ENCODE peak calls at places on chromosome 13, in nine cellular contexts. One of them, this sample, is unnamed.

GRCh38 chr13:74073231-74073630 is 61.0 kb downstream of the KLF12 start:
- DNase-seq in skeletal muscle cell: no peak
- DNase-seq in stimulated activated CD4-positive, alpha-beta T cell treated with anti-CD3 and anti-CD28 coated beads, Interleukin-1b, Interleukin-23, amount 100 ng/mL, for 24 hours: no peak
- DNase-seq in C1 segment of cervical spinal cord: no peak
- DNase-seq in NCI-H345: no peak
- DNase-seq in osteocyte: no peak
- DNase-seq in sigmoid colon: no peak
- DNase-seq in stimulated activated naive B cell treated with anti-CD40 and anti-IgM and Interleukin-4, amounts not matched to agents 10 μg/mL and 1 μg/mL and 100 μg/mL, for 72 hours: no peak
- DNase-seq in SW 1271: no peak
- DNase-seq in this sample: no peak

GRCh38 chr13:25276748-25277147 is 10.5 kb downstream of the MTMR6 start:
- DNase-seq in C1 segment of cervical spinal cord: no peak
- DNase-seq in stimulated activated CD4-positive, alpha-beta T cell treated with anti-CD3 and anti-CD28 coated beads, Interleukin-1b, Interleukin-23, amount 100 ng/mL, for 24 hours: no peak
- DNase-seq in osteocyte: no peak
- DNase-seq in NCI-H345: no peak
- DNase-seq in SW 1271: no peak
- DNase-seq in sigmoid colon: no peak
- DNase-seq in stimulated activated naive B cell treated with anti-CD40 and anti-IgM and Interleukin-4, amounts not matched to agents 10 μg/mL and 1 μg/mL and 100 μg/mL, for 72 hours: no peak
- DNase-seq in skeletal muscle cell: no peak
- DNase-seq in this sample: no peak

GRCh38 chr13:26919311-26919710 is 158.7 kb upstream of the GPR12 start:
- DNase-seq in skeletal muscle cell: no peak
- DNase-seq in sigmoid colon: no peak
- DNase-seq in stimulated activated CD4-positive, alpha-beta T cell treated with anti-CD3 and anti-CD28 coated beads, Interleukin-1b, Interleukin-23, amount 100 ng/mL, for 24 hours: no peak
- DNase-seq in C1 segment of cervical spinal cord: no peak
- DNase-seq in osteocyte: no peak
- DNase-seq in NCI-H345: no peak
- DNase-seq in SW 1271: no peak
- DNase-seq in stimulated activated naive B cell treated with anti-CD40 and anti-IgM and Interleukin-4, amounts not matched to agents 10 μg/mL and 1 μg/mL and 100 μg/mL, for 72 hours: no peak
- DNase-seq in this sample: no peak

GRCh38 chr13:112619730-112620639 is 32.0 kb upstream of the TUBGCP3 start:
- DNase-seq in osteocyte: peak
- DNase-seq in NCI-H345: peak
- DNase-seq in sigmoid colon: no peak
- DNase-seq in skeletal muscle cell: no peak
- DNase-seq in stimulated activated naive B cell treated with anti-CD40 and anti-IgM and Interleukin-4, amounts not matched to agents 10 μg/mL and 1 μg/mL and 100 μg/mL, for 72 hours: peak
- DNase-seq in C1 segment of cervical spinal cord: peak
- DNase-seq in SW 1271: no peak
- DNase-seq in stimulated activated CD4-positive, alpha-beta T cell treated with anti-CD3 and anti-CD28 coated beads, Interleukin-1b, Interleukin-23, amount 100 ng/mL, for 24 hours: no peak
- DNase-seq in this sample: no peak

GRCh38 chr13:31046711-31047279 is 114.3 kb downstream of the TEX26 start:
- DNase-seq in sigmoid colon: peak
- DNase-seq in SW 1271: no peak
- DNase-seq in C1 segment of cervical spinal cord: peak
- DNase-seq in osteocyte: no peak
- DNase-seq in skeletal muscle cell: peak
- DNase-seq in NCI-H345: peak
- DNase-seq in stimulated activated naive B cell treated with anti-CD40 and anti-IgM and Interleukin-4, amounts not matched to agents 10 μg/mL and 1 μg/mL and 100 μg/mL, for 72 hours: no peak
- DNase-seq in stimulated activated CD4-positive, alpha-beta T cell treated with anti-CD3 and anti-CD28 coated beads, Interleukin-1b, Interleukin-23, amount 100 ng/mL, for 24 hours: no peak
- DNase-seq in this sample: no peak

GRCh38 chr13:110444226-110444653 is 117.3 kb downstream of the RAB20 start:
- DNase-seq in sigmoid colon: peak
- DNase-seq in C1 segment of cervical spinal cord: no peak
- DNase-seq in SW 1271: no peak
- DNase-seq in osteocyte: no peak
- DNase-seq in stimulated activated naive B cell treated with anti-CD40 and anti-IgM and Interleukin-4, amounts not matched to agents 10 μg/mL and 1 μg/mL and 100 μg/mL, for 72 hours: no peak
- DNase-seq in NCI-H345: no peak
- DNase-seq in skeletal muscle cell: no peak
- DNase-seq in stimulated activated CD4-positive, alpha-beta T cell treated with anti-CD3 and anti-CD28 coated beads, Interleukin-1b, Interleukin-23, amount 100 ng/mL, for 24 hours: no peak
- DNase-seq in this sample: no peak

GRCh38 chr13:35700661-35701060 is 224.2 kb upstream of the MAB21L1 start:
- DNase-seq in sigmoid colon: no peak
- DNase-seq in skeletal muscle cell: no peak
- DNase-seq in NCI-H345: no peak
- DNase-seq in C1 segment of cervical spinal cord: no peak
- DNase-seq in osteocyte: no peak
- DNase-seq in stimulated activated naive B cell treated with anti-CD40 and anti-IgM and Interleukin-4, amounts not matched to agents 10 μg/mL and 1 μg/mL and 100 μg/mL, for 72 hours: no peak
- DNase-seq in stimulated activated CD4-positive, alpha-beta T cell treated with anti-CD3 and anti-CD28 coated beads, Interleukin-1b, Interleukin-23, amount 100 ng/mL, for 24 hours: no peak
- DNase-seq in SW 1271: no peak
- DNase-seq in this sample: no peak

GRCh38 chr13:36555151-36555986 is 118.5 kb upstream of the SERTM1 start:
- DNase-seq in C1 segment of cervical spinal cord: no peak
- DNase-seq in stimulated activated naive B cell treated with anti-CD40 and anti-IgM and Interleukin-4, amounts not matched to agents 10 μg/mL and 1 μg/mL and 100 μg/mL, for 72 hours: peak
- DNase-seq in NCI-H345: no peak
- DNase-seq in skeletal muscle cell: no peak
- DNase-seq in sigmoid colon: no peak
- DNase-seq in osteocyte: no peak
- DNase-seq in SW 1271: no peak
- DNase-seq in stimulated activated CD4-positive, alpha-beta T cell treated with anti-CD3 and anti-CD28 coated beads, Interleukin-1b, Interleukin-23, amount 100 ng/mL, for 24 hours: no peak
- DNase-seq in this sample: no peak

GRCh38 chr13:100244431-100244830 is 155.5 kb downstream of the PCCA start:
- DNase-seq in C1 segment of cervical spinal cord: no peak
- DNase-seq in stimulated activated CD4-positive, alpha-beta T cell treated with anti-CD3 and anti-CD28 coated beads, Interleukin-1b, Interleukin-23, amount 100 ng/mL, for 24 hours: no peak
- DNase-seq in skeletal muscle cell: no peak
- DNase-seq in NCI-H345: no peak
- DNase-seq in sigmoid colon: no peak
- DNase-seq in stimulated activated naive B cell treated with anti-CD40 and anti-IgM and Interleukin-4, amounts not matched to agents 10 μg/mL and 1 μg/mL and 100 μg/mL, for 72 hours: no peak
- DNase-seq in SW 1271: no peak
- DNase-seq in osteocyte: no peak
- DNase-seq in this sample: no peak

GRCh38 chr13:102333320-102334181 is 68.3 kb downstream of the FGF14 start:
- DNase-seq in osteocyte: no peak
- DNase-seq in NCI-H345: peak
- DNase-seq in C1 segment of cervical spinal cord: no peak
- DNase-seq in sigmoid colon: no peak
- DNase-seq in skeletal muscle cell: peak
- DNase-seq in stimulated activated CD4-positive, alpha-beta T cell treated with anti-CD3 and anti-CD28 coated beads, Interleukin-1b, Interleukin-23, amount 100 ng/mL, for 24 hours: no peak
- DNase-seq in SW 1271: no peak
- DNase-seq in stimulated activated naive B cell treated with anti-CD40 and anti-IgM and Interleukin-4, amounts not matched to agents 10 μg/mL and 1 μg/mL and 100 μg/mL, for 72 hours: no peak
- DNase-seq in this sample: no peak

GRCh38 chr13:61192826-61193225 is 222.8 kb downstream of the PCDH20 start:
- DNase-seq in NCI-H345: no peak
- DNase-seq in C1 segment of cervical spinal cord: no peak
- DNase-seq in SW 1271: no peak
- DNase-seq in stimulated activated CD4-positive, alpha-beta T cell treated with anti-CD3 and anti-CD28 coated beads, Interleukin-1b, Interleukin-23, amount 100 ng/mL, for 24 hours: no peak
- DNase-seq in stimulated activated naive B cell treated with anti-CD40 and anti-IgM and Interleukin-4, amounts not matched to agents 10 μg/mL and 1 μg/mL and 100 μg/mL, for 72 hours: no peak
- DNase-seq in osteocyte: no peak
- DNase-seq in sigmoid colon: no peak
- DNase-seq in skeletal muscle cell: no peak
- DNase-seq in this sample: no peak

GRCh38 chr13:113648218-113648615 is 9.8 kb downstream of the ATP4B start:
- DNase-seq in sigmoid colon: peak
- DNase-seq in skeletal muscle cell: no peak
- DNase-seq in SW 1271: no peak
- DNase-seq in stimulated activated naive B cell treated with anti-CD40 and anti-IgM and Interleukin-4, amounts not matched to agents 10 μg/mL and 1 μg/mL and 100 μg/mL, for 72 hours: no peak
- DNase-seq in osteocyte: no peak
- DNase-seq in stimulated activated CD4-positive, alpha-beta T cell treated with anti-CD3 and anti-CD28 coated beads, Interleukin-1b, Interleukin-23, amount 100 ng/mL, for 24 hours: no peak
- DNase-seq in NCI-H345: peak
- DNase-seq in C1 segment of cervical spinal cord: no peak
- DNase-seq in this sample: no peak

GRCh38 chr13:23987331-23987730 is 90.0 kb upstream of the C1QTNF9B start:
- DNase-seq in NCI-H345: no peak
- DNase-seq in C1 segment of cervical spinal cord: no peak
- DNase-seq in stimulated activated naive B cell treated with anti-CD40 and anti-IgM and Interleukin-4, amounts not matched to agents 10 μg/mL and 1 μg/mL and 100 μg/mL, for 72 hours: no peak
- DNase-seq in sigmoid colon: no peak
- DNase-seq in SW 1271: no peak
- DNase-seq in skeletal muscle cell: no peak
- DNase-seq in osteocyte: no peak
- DNase-seq in stimulated activated CD4-positive, alpha-beta T cell treated with anti-CD3 and anti-CD28 coated beads, Interleukin-1b, Interleukin-23, amount 100 ng/mL, for 24 hours: no peak
- DNase-seq in this sample: no peak

GRCh38 chr13:47211106-47211505 is 314.3 kb upstream of the HTR2A start:
- DNase-seq in skeletal muscle cell: no peak
- DNase-seq in SW 1271: peak
- DNase-seq in stimulated activated CD4-positive, alpha-beta T cell treated with anti-CD3 and anti-CD28 coated beads, Interleukin-1b, Interleukin-23, amount 100 ng/mL, for 24 hours: no peak
- DNase-seq in sigmoid colon: no peak
- DNase-seq in C1 segment of cervical spinal cord: no peak
- DNase-seq in NCI-H345: no peak
- DNase-seq in osteocyte: no peak
- DNase-seq in stimulated activated naive B cell treated with anti-CD40 and anti-IgM and Interleukin-4, amounts not matched to agents 10 μg/mL and 1 μg/mL and 100 μg/mL, for 72 hours: no peak
- DNase-seq in this sample: no peak

GRCh38 chr13:41506312-41506711 is 49.0 kb downstream of the RGCC start:
- DNase-seq in C1 segment of cervical spinal cord: no peak
- DNase-seq in osteocyte: no peak
- DNase-seq in stimulated activated naive B cell treated with anti-CD40 and anti-IgM and Interleukin-4, amounts not matched to agents 10 μg/mL and 1 μg/mL and 100 μg/mL, for 72 hours: no peak
- DNase-seq in stimulated activated CD4-positive, alpha-beta T cell treated with anti-CD3 and anti-CD28 coated beads, Interleukin-1b, Interleukin-23, amount 100 ng/mL, for 24 hours: no peak
- DNase-seq in skeletal muscle cell: no peak
- DNase-seq in NCI-H345: no peak
- DNase-seq in sigmoid colon: no peak
- DNase-seq in SW 1271: no peak
- DNase-seq in this sample: no peak

GRCh38 chr13:72959643-72960042 is 99.2 kb upstream of the KLF5 start:
- DNase-seq in sigmoid colon: no peak
- DNase-seq in osteocyte: no peak
- DNase-seq in NCI-H345: no peak
- DNase-seq in stimulated activated CD4-positive, alpha-beta T cell treated with anti-CD3 and anti-CD28 coated beads, Interleukin-1b, Interleukin-23, amount 100 ng/mL, for 24 hours: no peak
- DNase-seq in C1 segment of cervical spinal cord: no peak
- DNase-seq in stimulated activated naive B cell treated with anti-CD40 and anti-IgM and Interleukin-4, amounts not matched to agents 10 μg/mL and 1 μg/mL and 100 μg/mL, for 72 hours: no peak
- DNase-seq in SW 1271: no peak
- DNase-seq in skeletal muscle cell: no peak
- DNase-seq in this sample: no peak

GRCh38 chr13:28337196-28338045 is 157.5 kb downstream of the FLT1 start:
- DNase-seq in C1 segment of cervical spinal cord: no peak
- DNase-seq in SW 1271: no peak
- DNase-seq in NCI-H345: no peak
- DNase-seq in osteocyte: no peak
- DNase-seq in sigmoid colon: no peak
- DNase-seq in stimulated activated naive B cell treated with anti-CD40 and anti-IgM and Interleukin-4, amounts not matched to agents 10 μg/mL and 1 μg/mL and 100 μg/mL, for 72 hours: no peak
- DNase-seq in skeletal muscle cell: peak
- DNase-seq in stimulated activated CD4-positive, alpha-beta T cell treated with anti-CD3 and anti-CD28 coated beads, Interleukin-1b, Interleukin-23, amount 100 ng/mL, for 24 hours: no peak
- DNase-seq in this sample: no peak

GRCh38 chr13:33838567-33839131 is 20.7 kb downstream of the RFC3 start:
- DNase-seq in sigmoid colon: no peak
- DNase-seq in NCI-H345: no peak
- DNase-seq in skeletal muscle cell: peak
- DNase-seq in SW 1271: no peak
- DNase-seq in stimulated activated CD4-positive, alpha-beta T cell treated with anti-CD3 and anti-CD28 coated beads, Interleukin-1b, Interleukin-23, amount 100 ng/mL, for 24 hours: no peak
- DNase-seq in C1 segment of cervical spinal cord: no peak
- DNase-seq in osteocyte: no peak
- DNase-seq in stimulated activated naive B cell treated with anti-CD40 and anti-IgM and Interleukin-4, amounts not matched to agents 10 μg/mL and 1 μg/mL and 100 μg/mL, for 72 hours: no peak
- DNase-seq in this sample: no peak

GRCh38 chr13:77184455-77184854 is 142.4 kb downstream of the MYCBP2 start:
- DNase-seq in C1 segment of cervical spinal cord: no peak
- DNase-seq in SW 1271: no peak
- DNase-seq in sigmoid colon: no peak
- DNase-seq in stimulated activated naive B cell treated with anti-CD40 and anti-IgM and Interleukin-4, amounts not matched to agents 10 μg/mL and 1 μg/mL and 100 μg/mL, for 72 hours: peak
- DNase-seq in NCI-H345: no peak
- DNase-seq in skeletal muscle cell: no peak
- DNase-seq in stimulated activated CD4-positive, alpha-beta T cell treated with anti-CD3 and anti-CD28 coated beads, Interleukin-1b, Interleukin-23, amount 100 ng/mL, for 24 hours: no peak
- DNase-seq in osteocyte: no peak
- DNase-seq in this sample: no peak

GRCh38 chr13:110874508-110874960 is 40.3 kb downstream of the ANKRD10 start:
- DNase-seq in sigmoid colon: peak
- DNase-seq in skeletal muscle cell: peak
- DNase-seq in stimulated activated naive B cell treated with anti-CD40 and anti-IgM and Interleukin-4, amounts not matched to agents 10 μg/mL and 1 μg/mL and 100 μg/mL, for 72 hours: no peak
- DNase-seq in NCI-H345: peak
- DNase-seq in C1 segment of cervical spinal cord: peak
- DNase-seq in SW 1271: peak
- DNase-seq in osteocyte: peak
- DNase-seq in stimulated activated CD4-positive, alpha-beta T cell treated with anti-CD3 and anti-CD28 coated beads, Interleukin-1b, Interleukin-23, amount 100 ng/mL, for 24 hours: peak
- DNase-seq in this sample: peak

GRCh38 chr13:24149306-24150032 is 11.1 kb upstream of the SPATA13 start:
- DNase-seq in C1 segment of cervical spinal cord: no peak
- DNase-seq in osteocyte: no peak
- DNase-seq in NCI-H345: no peak
- DNase-seq in sigmoid colon: no peak
- DNase-seq in SW 1271: no peak
- DNase-seq in stimulated activated naive B cell treated with anti-CD40 and anti-IgM and Interleukin-4, amounts not matched to agents 10 μg/mL and 1 μg/mL and 100 μg/mL, for 72 hours: no peak
- DNase-seq in stimulated activated CD4-positive, alpha-beta T cell treated with anti-CD3 and anti-CD28 coated beads, Interleukin-1b, Interleukin-23, amount 100 ng/mL, for 24 hours: no peak
- DNase-seq in skeletal muscle cell: no peak
- DNase-seq in this sample: no peak

GRCh38 chr13:74258951-74259350 is 124.7 kb upstream of the KLF12 start:
- DNase-seq in sigmoid colon: no peak
- DNase-seq in stimulated activated CD4-positive, alpha-beta T cell treated with anti-CD3 and anti-CD28 coated beads, Interleukin-1b, Interleukin-23, amount 100 ng/mL, for 24 hours: no peak
- DNase-seq in NCI-H345: no peak
- DNase-seq in C1 segment of cervical spinal cord: no peak
- DNase-seq in skeletal muscle cell: no peak
- DNase-seq in stimulated activated naive B cell treated with anti-CD40 and anti-IgM and Interleukin-4, amounts not matched to agents 10 μg/mL and 1 μg/mL and 100 μg/mL, for 72 hours: no peak
- DNase-seq in SW 1271: no peak
- DNase-seq in osteocyte: no peak
- DNase-seq in this sample: no peak

GRCh38 chr13:41550239-41550638 is 92.9 kb downstream of the RGCC start:
- DNase-seq in sigmoid colon: peak
- DNase-seq in osteocyte: no peak
- DNase-seq in NCI-H345: no peak
- DNase-seq in C1 segment of cervical spinal cord: no peak
- DNase-seq in skeletal muscle cell: no peak
- DNase-seq in SW 1271: no peak
- DNase-seq in stimulated activated naive B cell treated with anti-CD40 and anti-IgM and Interleukin-4, amounts not matched to agents 10 μg/mL and 1 μg/mL and 100 μg/mL, for 72 hours: no peak
- DNase-seq in stimulated activated CD4-positive, alpha-beta T cell treated with anti-CD3 and anti-CD28 coated beads, Interleukin-1b, Interleukin-23, amount 100 ng/mL, for 24 hours: no peak
- DNase-seq in this sample: no peak